ENCODE peak calls at places on chromosomes 2 and 18, in eight cellular contexts. One of them, this sample, is unnamed.

GRCh38 chr2:174503161-174503809 is 16.5 kb upstream of the GPR155 start:
- DNase-seq in endodermal cell: no peak
- DNase-seq in right atrium auricular region: no peak
- DNase-seq in breast epithelium: no peak
- DNase-seq in MM.1S: no peak
- DNase-seq in mammary epithelial cell: no peak
- DNase-seq in stomach: no peak
- DNase-seq in neural progenitor cell: no peak
- DNase-seq in this sample: no peak

GRCh38 chr18:8046421-8046820 is 479.3 kb downstream of the PTPRM start:
- DNase-seq in mammary epithelial cell: no peak
- DNase-seq in right atrium auricular region: no peak
- DNase-seq in MM.1S: no peak
- DNase-seq in breast epithelium: no peak
- DNase-seq in stomach: no peak
- DNase-seq in endodermal cell: no peak
- DNase-seq in neural progenitor cell: no peak
- DNase-seq in this sample: no peak

GRCh38 chr2:75896779-75897366 is 186.2 kb upstream of the GCFC2 start:
- DNase-seq in breast epithelium: no peak
- DNase-seq in endodermal cell: peak; percentile 88
- DNase-seq in stomach: peak; percentile 36
- DNase-seq in MM.1S: peak; percentile 52
- DNase-seq in neural progenitor cell: peak; percentile 81
- DNase-seq in right atrium auricular region: no peak
- DNase-seq in mammary epithelial cell: peak; percentile 30
- DNase-seq in this sample: no peak

GRCh38 chr2:36753706-36754221 is 57.3 kb downstream of the VIT start:
- DNase-seq in mammary epithelial cell: peak; percentile 43
- DNase-seq in stomach: no peak
- DNase-seq in neural progenitor cell: no peak
- DNase-seq in right atrium auricular region: no peak
- DNase-seq in endodermal cell: peak; percentile 91
- DNase-seq in MM.1S: no peak
- DNase-seq in breast epithelium: no peak
- DNase-seq in this sample: no peak

GRCh38 chr2:26605195-26605968 is 35.8 kb downstream of the CIB4 start:
- DNase-seq in stomach: no peak
- DNase-seq in right atrium auricular region: no peak
- DNase-seq in breast epithelium: peak; percentile 24
- DNase-seq in mammary epithelial cell: peak; percentile 35
- DNase-seq in MM.1S: peak; percentile 27
- DNase-seq in endodermal cell: peak; percentile 90
- DNase-seq in neural progenitor cell: peak; percentile 82
- DNase-seq in this sample: no peak

GRCh38 chr2:163252199-163252598 is 413.6 kb upstream of the KCNH7 start:
- DNase-seq in right atrium auricular region: no peak
- DNase-seq in mammary epithelial cell: peak; percentile 88
- DNase-seq in MM.1S: no peak
- DNase-seq in neural progenitor cell: no peak
- DNase-seq in breast epithelium: no peak
- DNase-seq in stomach: no peak
- DNase-seq in endodermal cell: no peak
- DNase-seq in this sample: no peak

GRCh38 chr2:19362652-19363473 is 4.4 kb upstream of the OSR1 start:
- DNase-seq in mammary epithelial cell: peak; percentile 83
- DNase-seq in stomach: peak; percentile 78
- DNase-seq in endodermal cell: peak; percentile 89
- DNase-seq in neural progenitor cell: peak; percentile 90
- DNase-seq in right atrium auricular region: peak; percentile 84
- DNase-seq in breast epithelium: peak; percentile 63
- DNase-seq in MM.1S: peak; percentile 45
- DNase-seq in this sample: no peak

GRCh38 chr2:170466632-170467031 is 248.5 kb upstream of the SP5 start:
- DNase-seq in endodermal cell: no peak
- DNase-seq in MM.1S: no peak
- DNase-seq in breast epithelium: no peak
- DNase-seq in neural progenitor cell: no peak
- DNase-seq in stomach: no peak
- DNase-seq in right atrium auricular region: no peak
- DNase-seq in mammary epithelial cell: no peak
- DNase-seq in this sample: no peak

GRCh38 chr2:74925361-74925786 is 33.1 kb upstream of the POLE4 start:
- DNase-seq in MM.1S: no peak
- DNase-seq in right atrium auricular region: no peak
- DNase-seq in neural progenitor cell: peak; percentile 38
- DNase-seq in mammary epithelial cell: no peak
- DNase-seq in breast epithelium: no peak
- DNase-seq in endodermal cell: no peak
- DNase-seq in stomach: no peak
- DNase-seq in this sample: no peak

GRCh38 chr18:32661486-32662299 is 111.1 kb downstream of the KLHL14 start:
- DNase-seq in endodermal cell: no peak
- DNase-seq in neural progenitor cell: no peak
- DNase-seq in mammary epithelial cell: peak; percentile 72
- DNase-seq in right atrium auricular region: no peak
- DNase-seq in stomach: no peak
- DNase-seq in MM.1S: no peak
- DNase-seq in breast epithelium: no peak
- DNase-seq in this sample: no peak

GRCh38 chr2:100208375-100208774 is 66.0 kb upstream of the AFF3 start:
- DNase-seq in endodermal cell: no peak
- DNase-seq in mammary epithelial cell: no peak
- DNase-seq in neural progenitor cell: no peak
- DNase-seq in MM.1S: no peak
- DNase-seq in stomach: no peak
- DNase-seq in breast epithelium: no peak
- DNase-seq in right atrium auricular region: no peak
- DNase-seq in this sample: no peak

GRCh38 chr2:38080346-38080745 is 4.4 kb upstream of the CYP1B1 start:
- DNase-seq in MM.1S: no peak
- DNase-seq in stomach: no peak
- DNase-seq in right atrium auricular region: no peak
- DNase-seq in neural progenitor cell: no peak
- DNase-seq in mammary epithelial cell: no peak
- DNase-seq in endodermal cell: peak; percentile 59
- DNase-seq in breast epithelium: no peak
- DNase-seq in this sample: no peak

GRCh38 chr18:13544953-13545352 is 181.4 kb downstream of the FAM210A start:
- DNase-seq in right atrium auricular region: peak; percentile 38
- DNase-seq in stomach: no peak
- DNase-seq in MM.1S: no peak
- DNase-seq in mammary epithelial cell: no peak
- DNase-seq in endodermal cell: no peak
- DNase-seq in breast epithelium: no peak
- DNase-seq in neural progenitor cell: no peak
- DNase-seq in this sample: no peak

GRCh38 chr2:57760448-57760847 is 286.2 kb upstream of the VRK2 start:
- DNase-seq in stomach: no peak
- DNase-seq in MM.1S: no peak
- DNase-seq in breast epithelium: no peak
- DNase-seq in endodermal cell: no peak
- DNase-seq in mammary epithelial cell: no peak
- DNase-seq in right atrium auricular region: no peak
- DNase-seq in neural progenitor cell: peak; percentile 13
- DNase-seq in this sample: no peak

GRCh38 chr2:241673797-241674725 is 12.6 kb downstream of the DTYMK start:
- DNase-seq in endodermal cell: peak; percentile 72
- DNase-seq in mammary epithelial cell: no peak
- DNase-seq in breast epithelium: no peak
- DNase-seq in stomach: no peak
- DNase-seq in MM.1S: no peak
- DNase-seq in right atrium auricular region: no peak
- DNase-seq in neural progenitor cell: no peak
- DNase-seq in this sample: no peak

GRCh38 chr2:102143450-102143985 is 972 bp downstream of the IL1R1 start:
- DNase-seq in mammary epithelial cell: no peak
- DNase-seq in endodermal cell: peak; percentile 63
- DNase-seq in stomach: no peak
- DNase-seq in MM.1S: no peak
- DNase-seq in neural progenitor cell: no peak
- DNase-seq in right atrium auricular region: no peak
- DNase-seq in breast epithelium: no peak
- DNase-seq in this sample: no peak

GRCh38 chr2:95346738-95347671 is 49.9 kb downstream of the KCNIP3 start:
- DNase-seq in stomach: peak; percentile 25
- DNase-seq in mammary epithelial cell: no peak
- DNase-seq in neural progenitor cell: peak; percentile 59
- DNase-seq in MM.1S: no peak
- DNase-seq in breast epithelium: no peak
- DNase-seq in endodermal cell: peak; percentile 80
- DNase-seq in right atrium auricular region: no peak
- DNase-seq in this sample: no peak

GRCh38 chr2:120863173-120863545 is 127.5 kb downstream of the GLI2 start:
- DNase-seq in neural progenitor cell: no peak
- DNase-seq in endodermal cell: no peak
- DNase-seq in stomach: peak; percentile 34
- DNase-seq in MM.1S: no peak
- DNase-seq in mammary epithelial cell: no peak
- DNase-seq in right atrium auricular region: no peak
- DNase-seq in breast epithelium: no peak
- DNase-seq in this sample: no peak

GRCh38 chr2:152097291-152098032 is 1.4 kb downstream of the CACNB4 start:
- DNase-seq in breast epithelium: no peak
- DNase-seq in endodermal cell: peak; percentile 59
- DNase-seq in neural progenitor cell: peak; percentile 27
- DNase-seq in stomach: no peak
- DNase-seq in MM.1S: no peak
- DNase-seq in mammary epithelial cell: peak; percentile 57
- DNase-seq in right atrium auricular region: peak; percentile 61
- DNase-seq in this sample: no peak

GRCh38 chr2:33494155-33494779 is 17.8 kb downstream of the RASGRP3 start:
- DNase-seq in breast epithelium: no peak
- DNase-seq in stomach: no peak
- DNase-seq in MM.1S: peak; percentile 78
- DNase-seq in endodermal cell: no peak
- DNase-seq in neural progenitor cell: no peak
- DNase-seq in mammary epithelial cell: peak; percentile 23
- DNase-seq in right atrium auricular region: no peak
- DNase-seq in this sample: no peak

GRCh38 chr2:169073972-169074751 is 4.8 kb downstream of the DHRS9 start:
- DNase-seq in breast epithelium: no peak
- DNase-seq in right atrium auricular region: no peak
- DNase-seq in neural progenitor cell: no peak
- DNase-seq in stomach: no peak
- DNase-seq in endodermal cell: no peak
- DNase-seq in MM.1S: no peak
- DNase-seq in mammary epithelial cell: peak; percentile 56
- DNase-seq in this sample: no peak
- H3K27ac ChIP-seq in breast epithelium: no peak overlapping the region
- H3K27ac ChIP-seq in right atrium auricular region: no peak overlapping the region
- H3K27ac ChIP-seq in neural progenitor cell: no peak overlapping the region
- H3K27ac ChIP-seq in stomach: no peak overlapping the region
- H3K27ac ChIP-seq in endodermal cell: no peak overlapping the region
- H3K27ac ChIP-seq in MM.1S: no peak overlapping the region
- H3K27ac ChIP-seq in mammary epithelial cell: no peak overlapping the region
- H3K27ac ChIP-seq in this sample: no peak overlapping the region

GRCh38 chr18:54217624-54218023 is 6.8 kb downstream of the MBD2 start:
- DNase-seq in neural progenitor cell: no peak
- DNase-seq in MM.1S: no peak
- DNase-seq in right atrium auricular region: no peak
- DNase-seq in stomach: no peak
- DNase-seq in breast epithelium: no peak
- DNase-seq in mammary epithelial cell: no peak
- DNase-seq in endodermal cell: no peak
- DNase-seq in this sample: no peak
- H3K4me1 ChIP-seq in neural progenitor cell: peaks cover 4% of the 10 kb centered on the region
- H3K4me1 ChIP-seq in MM.1S: peaks cover 20% of the 10 kb centered on the region
- H3K4me1 ChIP-seq in right atrium auricular region: peaks cover 32% of the 10 kb centered on the region
- H3K4me1 ChIP-seq in stomach: peaks cover 20% of the 10 kb centered on the region
- H3K4me1 ChIP-seq in breast epithelium: no peaks in the 10 kb centered on the region
- H3K4me1 ChIP-seq in mammary epithelial cell: peaks cover 10% of the 10 kb centered on the region
- H3K4me1 ChIP-seq in endodermal cell: peaks cover 4% of the 10 kb centered on the region
- H3K4me1 ChIP-seq in this sample: peaks cover 52% of the 10 kb centered on the region

GRCh38 chr2:15596968-15597367 is 5.3 kb downstream of the DDX1 start:
- DNase-seq in endodermal cell: no peak
- DNase-seq in mammary epithelial cell: no peak
- DNase-seq in right atrium auricular region: no peak
- DNase-seq in MM.1S: no peak
- DNase-seq in breast epithelium: no peak
- DNase-seq in neural progenitor cell: no peak
- DNase-seq in stomach: no peak
- DNase-seq in this sample: no peak
- H3K36me3 ChIP-seq in endodermal cell: peaks cover 72% of the 10 kb centered on the region
- H3K36me3 ChIP-seq in mammary epithelial cell: peaks cover 56% of the 10 kb centered on the region
- H3K36me3 ChIP-seq in right atrium auricular region: peaks cover 64% of the 10 kb centered on the region
- H3K36me3 ChIP-seq in MM.1S: peaks cover 23% of the 10 kb centered on the region
- H3K36me3 ChIP-seq in breast epithelium: peaks cover 9% of the 10 kb centered on the region
- H3K36me3 ChIP-seq in neural progenitor cell: peaks cover 35% of the 10 kb centered on the region
- H3K36me3 ChIP-seq in stomach: peaks cover 70% of the 10 kb centered on the region
- H3K36me3 ChIP-seq in this sample: peaks cover 60% of the 10 kb centered on the region

GRCh38 chr2:25361261-25362048 is 19.7 kb upstream of the DNMT3A start:
- DNase-seq in mammary epithelial cell: no peak
- DNase-seq in neural progenitor cell: no peak
- DNase-seq in breast epithelium: no peak
- DNase-seq in MM.1S: no peak
- DNase-seq in endodermal cell: no peak
- DNase-seq in right atrium auricular region: no peak
- DNase-seq in stomach: no peak
- DNase-seq in this sample: no peak

GRCh38 chr2:25365241-25365640 is 23.5 kb upstream of the DNMT3A start:
- DNase-seq in mammary epithelial cell: peak; percentile 19
- DNase-seq in MM.1S: no peak
- DNase-seq in endodermal cell: peak; percentile 46
- DNase-seq in neural progenitor cell: no peak
- DNase-seq in right atrium auricular region: no peak
- DNase-seq in breast epithelium: peak; percentile 48
- DNase-seq in stomach: no peak
- DNase-seq in this sample: no peak

GRCh38 chr2:25363733-25364132 is 22.0 kb upstream of the DNMT3A start:
- DNase-seq in breast epithelium: no peak
- DNase-seq in neural progenitor cell: no peak
- DNase-seq in stomach: no peak
- DNase-seq in endodermal cell: peak; percentile 37
- DNase-seq in MM.1S: no peak
- DNase-seq in mammary epithelial cell: no peak
- DNase-seq in right atrium auricular region: no peak
- DNase-seq in this sample: no peak

GRCh38 chr2:25362564-25363145 is 20.9 kb upstream of the DNMT3A start:
- DNase-seq in MM.1S: peak; percentile 47
- DNase-seq in right atrium auricular region: no peak
- DNase-seq in mammary epithelial cell: no peak
- DNase-seq in stomach: peak; percentile 60
- DNase-seq in endodermal cell: peak; percentile 54
- DNase-seq in neural progenitor cell: no peak
- DNase-seq in breast epithelium: no peak
- DNase-seq in this sample: peak; percentile 78

DNA sequence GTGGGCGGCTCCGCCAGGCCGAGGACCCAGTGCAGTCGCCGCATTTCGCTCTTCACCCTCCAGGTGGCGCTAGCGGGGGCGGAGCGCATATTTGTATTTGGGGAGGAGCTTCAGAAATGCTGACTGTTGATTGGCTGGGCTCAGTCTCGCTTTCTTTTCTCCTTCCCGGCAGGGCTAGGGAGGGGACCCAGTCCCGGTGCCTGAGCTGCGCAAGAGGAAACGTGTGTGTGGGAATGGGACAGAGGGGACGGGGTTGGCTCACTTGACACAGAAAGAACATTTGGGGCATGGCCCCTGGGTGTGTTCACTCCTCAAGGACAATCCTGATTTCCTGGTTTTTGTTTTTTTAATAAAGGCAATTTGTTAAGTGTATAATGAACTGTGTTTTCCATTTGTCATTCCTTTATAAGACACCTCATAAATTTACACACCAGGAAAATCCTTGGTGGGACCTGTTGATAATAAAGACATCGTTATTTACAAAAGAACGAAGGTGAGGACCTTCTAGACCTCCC is 20.4 kb upstream of the DNMT3A start:
- DNase-seq in stomach: peak; percentile 94
- DNase-seq in right atrium auricular region: peak; percentile 93
- DNase-seq in mammary epithelial cell: peak; percentile 77
- DNase-seq in breast epithelium: peak; percentile 90
- DNase-seq in neural progenitor cell: peak; percentile 93
- DNase-seq in MM.1S: peak; percentile 88
- DNase-seq in endodermal cell: peak; percentile 99
- DNase-seq in this sample: peak; percentile 93
- H3K27ac ChIP-seq in stomach: peak overlapping the region; percentile 75
- H3K27ac ChIP-seq in right atrium auricular region: peak overlapping the region; percentile 60
- H3K27ac ChIP-seq in mammary epithelial cell: no peak overlapping the region
- H3K27ac ChIP-seq in breast epithelium: peak overlapping the region; percentile 62
- H3K27ac ChIP-seq in neural progenitor cell: no peak overlapping the region
- H3K27ac ChIP-seq in MM.1S: peak overlapping the region; percentile 55
- H3K27ac ChIP-seq in endodermal cell: no peak overlapping the region
- H3K27ac ChIP-seq in this sample: peak overlapping the region; percentile 69

This sample was measured in CD4-positive, alpha-beta memory T cell.